ENCODE peak calls at places on chromosomes 5 and 9, in six cellular contexts. One of them, this sample, is unnamed.

GRCh38 chr9:684055-684949 is 157.2 kb upstream of the DMRT1 start:
- DNase-seq in GM13976: no peak
- DNase-seq in heart left ventricle: no peak
- DNase-seq in ovary: no peak
- DNase-seq in choroid plexus epithelial cell: peak
- DNase-seq in SK-N-SH: no peak
- DNase-seq in this sample: no peak

GRCh38 chr5:160651682-160652645 is 200.0 kb downstream of the ATP10B start:
- DNase-seq in choroid plexus epithelial cell: no peak
- DNase-seq in ovary: no peak
- DNase-seq in GM13976: no peak
- DNase-seq in heart left ventricle: no peak
- DNase-seq in SK-N-SH: no peak
- DNase-seq in this sample: no peak

GRCh38 chr9:88803551-88804288 is 187.5 kb upstream of the S1PR3 start:
- DNase-seq in ovary: no peak
- DNase-seq in heart left ventricle: no peak
- DNase-seq in SK-N-SH: peak
- DNase-seq in GM13976: no peak
- DNase-seq in choroid plexus epithelial cell: peak
- DNase-seq in this sample: no peak

GRCh38 chr5:154755361-154756202 is at the start of gene LARP1:
- DNase-seq in ovary: peak
- DNase-seq in choroid plexus epithelial cell: peak
- DNase-seq in SK-N-SH: peak
- DNase-seq in GM13976: peak
- DNase-seq in heart left ventricle: peak
- DNase-seq in this sample: peak

GRCh38 chr5:88555658-88556057 is 287.0 kb upstream of the TMEM161B start:
- DNase-seq in SK-N-SH: no peak
- DNase-seq in ovary: no peak
- DNase-seq in heart left ventricle: no peak
- DNase-seq in choroid plexus epithelial cell: no peak
- DNase-seq in GM13976: no peak
- DNase-seq in this sample: no peak

GRCh38 chr9:25600501-25600900 is 77.7 kb downstream of the TUSC1 start:
- DNase-seq in heart left ventricle: no peak
- DNase-seq in ovary: no peak
- DNase-seq in choroid plexus epithelial cell: no peak
- DNase-seq in GM13976: no peak
- DNase-seq in SK-N-SH: no peak
- DNase-seq in this sample: no peak

GRCh38 chr9:136185066-136185465 is 19.9 kb downstream of the LHX3 start:
- DNase-seq in SK-N-SH: peak
- DNase-seq in GM13976: no peak
- DNase-seq in choroid plexus epithelial cell: no peak
- DNase-seq in heart left ventricle: no peak
- DNase-seq in ovary: no peak
- DNase-seq in this sample: no peak

GRCh38 chr5:6540111-6540830 is 91.6 kb downstream of the UBE2QL1 start:
- DNase-seq in heart left ventricle: no peak
- DNase-seq in SK-N-SH: no peak
- DNase-seq in GM13976: no peak
- DNase-seq in choroid plexus epithelial cell: peak
- DNase-seq in ovary: no peak
- DNase-seq in this sample: no peak

GRCh38 chr5:60517850-60518249 is 182.1 kb downstream of the DEPDC1B start:
- DNase-seq in GM13976: no peak
- DNase-seq in SK-N-SH: no peak
- DNase-seq in ovary: no peak
- DNase-seq in choroid plexus epithelial cell: no peak
- DNase-seq in heart left ventricle: no peak
- DNase-seq in this sample: no peak

GRCh38 chr9:105098370-105098769 is 146.1 kb upstream of the SLC44A1 start:
- DNase-seq in heart left ventricle: no peak
- DNase-seq in SK-N-SH: no peak
- DNase-seq in ovary: no peak
- DNase-seq in GM13976: no peak
- DNase-seq in choroid plexus epithelial cell: no peak
- DNase-seq in this sample: no peak

GRCh38 chr9:127918201-127919107 is 1.6 kb upstream of the ST6GALNAC4 start:
- DNase-seq in heart left ventricle: no peak
- DNase-seq in ovary: no peak
- DNase-seq in SK-N-SH: peak
- DNase-seq in GM13976: no peak
- DNase-seq in choroid plexus epithelial cell: peak
- DNase-seq in this sample: peak
- TF ChIP-seq CTCF in heart left ventricle: no peak
- TF ChIP-seq CTCF in ovary: no peak
- TF ChIP-seq CTCF in SK-N-SH: peak
- TF ChIP-seq CTCF in GM13976: peak
- TF ChIP-seq CTCF in choroid plexus epithelial cell: peak
- TF ChIP-seq CTCF in this sample: peak

DNA sequence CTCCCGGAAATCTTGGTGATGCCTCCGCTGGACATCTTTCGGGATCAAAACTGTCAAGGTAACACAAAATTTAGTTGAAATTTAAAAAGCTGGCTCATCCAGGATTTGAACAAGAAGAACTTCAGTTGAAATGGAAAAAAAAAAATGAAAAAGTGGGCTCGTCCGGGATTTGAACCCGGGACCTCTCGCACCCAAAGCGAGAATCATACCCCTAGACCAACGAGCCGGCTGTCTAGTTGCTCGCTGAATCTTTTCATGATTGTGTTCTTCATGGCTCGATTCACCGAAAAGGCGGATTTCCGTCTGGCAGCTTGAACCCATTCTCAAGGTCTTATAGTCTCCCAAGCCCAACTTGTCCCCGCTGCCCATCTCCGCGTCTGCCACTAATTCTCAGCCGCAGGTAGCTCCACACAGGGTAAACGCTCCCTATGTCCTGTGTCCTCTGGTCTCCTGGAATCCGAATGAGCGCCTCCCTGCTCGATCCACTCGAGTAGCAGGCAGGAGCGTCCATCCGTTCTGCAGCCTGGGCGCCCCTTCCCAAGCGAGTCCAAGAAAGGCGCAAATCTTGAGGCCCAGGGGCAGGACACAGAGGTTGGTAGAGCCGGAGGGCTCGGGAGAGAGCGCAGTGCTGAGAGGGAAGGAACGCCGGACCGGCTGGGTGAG is 16.2 kb downstream of the TRIM7 start:
- DNase-seq in GM13976: peak
- DNase-seq in SK-N-SH: peak
- DNase-seq in choroid plexus epithelial cell: peak
- DNase-seq in heart left ventricle: peak
- DNase-seq in ovary: peak
- DNase-seq in this sample: peak
- TF ChIP-seq CTCF in GM13976: no peak
- TF ChIP-seq CTCF in SK-N-SH: peak
- TF ChIP-seq CTCF in choroid plexus epithelial cell: peak
- TF ChIP-seq CTCF in heart left ventricle: no peak
- TF ChIP-seq CTCF in ovary: no peak
- TF ChIP-seq CTCF in this sample: no peak

GRCh38 chr5:179431221-179431620 is 86.0 kb upstream of the ADAMTS2 start:
- DNase-seq in choroid plexus epithelial cell: no peak
- DNase-seq in ovary: peak
- DNase-seq in heart left ventricle: no peak
- DNase-seq in GM13976: no peak
- DNase-seq in SK-N-SH: no peak
- DNase-seq in this sample: no peak

GRCh38 chr5:179430256-179431175 is 85.3 kb upstream of the ADAMTS2 start:
- DNase-seq in GM13976: no peak
- DNase-seq in heart left ventricle: no peak
- DNase-seq in choroid plexus epithelial cell: no peak
- DNase-seq in ovary: peak
- DNase-seq in SK-N-SH: no peak
- DNase-seq in this sample: no peak

GRCh38 chr5:179435731-179436315 is 90.6 kb upstream of the ADAMTS2 start:
- DNase-seq in GM13976: no peak
- DNase-seq in ovary: peak
- DNase-seq in choroid plexus epithelial cell: no peak
- DNase-seq in heart left ventricle: no peak
- DNase-seq in SK-N-SH: no peak
- DNase-seq in this sample: no peak

GRCh38 chr5:179435181-179435580 is 89.9 kb upstream of the ADAMTS2 start:
- DNase-seq in GM13976: no peak
- DNase-seq in heart left ventricle: no peak
- DNase-seq in SK-N-SH: no peak
- DNase-seq in choroid plexus epithelial cell: no peak
- DNase-seq in ovary: no peak
- DNase-seq in this sample: no peak

GRCh38 chr5:179432547-179432946 is 87.3 kb upstream of the ADAMTS2 start:
- DNase-seq in choroid plexus epithelial cell: no peak
- DNase-seq in SK-N-SH: no peak
- DNase-seq in ovary: peak
- DNase-seq in heart left ventricle: no peak
- DNase-seq in GM13976: no peak
- DNase-seq in this sample: no peak
- TF ChIP-seq CTCF in choroid plexus epithelial cell: no peak
- TF ChIP-seq CTCF in SK-N-SH: no peak
- TF ChIP-seq CTCF in ovary: no peak
- TF ChIP-seq CTCF in heart left ventricle: no peak
- TF ChIP-seq CTCF in GM13976: no peak
- TF ChIP-seq CTCF in this sample: no peak

DNA sequence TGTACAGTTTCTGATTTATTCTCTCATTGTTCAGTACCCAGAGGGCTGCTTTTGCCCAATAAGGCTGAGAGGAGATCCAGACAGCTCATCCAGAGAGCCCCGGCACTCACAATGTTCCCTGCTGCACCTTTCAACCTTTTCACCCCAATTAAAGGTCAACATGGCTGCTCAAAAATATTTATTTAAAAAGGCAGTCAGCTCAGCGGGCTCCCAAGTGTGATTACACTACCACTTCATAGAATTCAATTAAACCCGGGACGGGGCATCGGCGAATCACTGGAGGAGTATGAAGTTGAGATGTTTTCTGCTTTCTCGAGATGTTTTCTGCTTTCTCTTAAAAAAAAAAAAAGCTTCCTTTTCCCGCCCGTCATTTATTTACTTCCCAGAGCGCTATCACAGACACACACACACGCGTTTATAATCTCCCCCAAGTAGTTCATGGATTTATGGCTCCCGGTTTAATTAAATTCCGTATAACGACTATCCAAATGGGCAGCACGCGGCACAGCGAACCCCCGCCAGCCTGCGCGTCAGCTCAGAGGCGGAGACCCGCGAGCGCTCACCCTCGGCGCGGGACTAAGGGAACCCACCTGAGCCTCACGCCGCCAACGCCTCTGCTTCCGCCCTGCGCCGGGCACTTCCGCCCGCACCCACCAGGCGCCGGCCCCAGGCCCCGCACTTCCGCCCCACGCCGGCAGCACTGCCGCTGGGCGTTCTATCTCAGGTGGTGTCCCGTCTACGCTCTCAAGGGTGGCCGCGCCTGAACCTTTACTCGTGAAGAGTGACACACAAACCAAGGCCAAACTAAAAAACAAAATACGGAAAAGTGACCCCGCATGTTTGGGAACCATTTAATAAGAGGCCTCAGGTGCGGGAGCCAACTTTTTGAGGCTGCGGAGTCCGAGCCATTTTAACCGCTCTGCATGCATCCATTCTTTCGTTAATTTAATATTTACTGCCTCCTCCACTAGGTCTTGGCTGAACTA is at the start of gene C5orf63:
- DNase-seq in SK-N-SH: peak
- DNase-seq in ovary: peak
- DNase-seq in GM13976: peak
- DNase-seq in heart left ventricle: peak
- DNase-seq in choroid plexus epithelial cell: peak
- DNase-seq in this sample: peak
- TF ChIP-seq CTCF in SK-N-SH: no peak
- TF ChIP-seq CTCF in ovary: peak
- TF ChIP-seq CTCF in GM13976: no peak
- TF ChIP-seq CTCF in heart left ventricle: no peak
- TF ChIP-seq CTCF in choroid plexus epithelial cell: no peak
- TF ChIP-seq CTCF in this sample: no peak

DNA sequence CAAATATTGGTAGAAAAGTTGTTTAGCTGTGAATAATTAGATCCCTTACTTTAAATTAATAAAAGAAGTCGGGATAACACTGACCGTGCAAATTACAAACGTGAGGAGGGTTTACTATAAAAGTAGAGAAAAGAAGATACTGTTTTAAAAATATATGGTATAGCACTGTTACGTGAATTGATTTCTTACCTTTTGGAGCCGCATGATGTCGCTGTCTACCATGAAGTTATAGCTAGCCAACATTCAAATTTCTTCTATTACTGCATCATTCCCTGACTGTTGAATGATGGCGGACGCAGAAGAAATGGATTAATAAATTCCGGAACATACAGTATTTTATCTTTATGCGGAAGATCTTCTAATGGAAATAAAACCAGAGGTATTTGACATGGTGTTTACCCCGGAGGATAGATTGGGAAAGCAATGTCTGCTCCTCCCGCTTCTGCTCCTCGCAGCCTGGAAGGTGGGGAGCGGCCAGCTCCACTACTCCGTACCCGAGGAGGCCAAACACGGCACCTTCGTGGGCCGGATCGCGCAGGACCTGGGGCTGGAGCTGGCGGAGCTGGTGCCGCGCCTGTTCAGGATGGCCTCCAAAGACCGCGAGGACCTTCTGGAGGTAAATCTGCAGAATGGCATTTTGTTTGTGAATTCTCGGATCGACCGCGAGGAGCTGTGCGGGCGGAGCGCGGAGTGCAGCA is at the start of gene PCDHA6:
- DNase-seq in choroid plexus epithelial cell: peak
- DNase-seq in GM13976: no peak
- DNase-seq in heart left ventricle: no peak
- DNase-seq in SK-N-SH: no peak
- DNase-seq in ovary: no peak
- DNase-seq in this sample: no peak
- TF ChIP-seq CTCF in choroid plexus epithelial cell: no peak
- TF ChIP-seq CTCF in GM13976: no peak
- TF ChIP-seq CTCF in heart left ventricle: no peak
- TF ChIP-seq CTCF in SK-N-SH: no peak
- TF ChIP-seq CTCF in ovary: no peak
- TF ChIP-seq CTCF in this sample: no peak

GRCh38 chr5:20466507-20466906 is 478.5 kb upstream of the CDH18 start:
- DNase-seq in GM13976: no peak
- DNase-seq in heart left ventricle: no peak
- DNase-seq in choroid plexus epithelial cell: no peak
- DNase-seq in ovary: no peak
- DNase-seq in SK-N-SH: no peak
- DNase-seq in this sample: no peak

GRCh38 chr5:20470997-20471396 is 483.0 kb upstream of the CDH18 start:
- DNase-seq in SK-N-SH: no peak
- DNase-seq in ovary: no peak
- DNase-seq in choroid plexus epithelial cell: no peak
- DNase-seq in heart left ventricle: no peak
- DNase-seq in GM13976: no peak
- DNase-seq in this sample: no peak

GRCh38 chr5:20469390-20469789 is 481.4 kb upstream of the CDH18 start:
- DNase-seq in heart left ventricle: no peak
- DNase-seq in ovary: no peak
- DNase-seq in SK-N-SH: no peak
- DNase-seq in choroid plexus epithelial cell: no peak
- DNase-seq in GM13976: no peak
- DNase-seq in this sample: no peak

DNA sequence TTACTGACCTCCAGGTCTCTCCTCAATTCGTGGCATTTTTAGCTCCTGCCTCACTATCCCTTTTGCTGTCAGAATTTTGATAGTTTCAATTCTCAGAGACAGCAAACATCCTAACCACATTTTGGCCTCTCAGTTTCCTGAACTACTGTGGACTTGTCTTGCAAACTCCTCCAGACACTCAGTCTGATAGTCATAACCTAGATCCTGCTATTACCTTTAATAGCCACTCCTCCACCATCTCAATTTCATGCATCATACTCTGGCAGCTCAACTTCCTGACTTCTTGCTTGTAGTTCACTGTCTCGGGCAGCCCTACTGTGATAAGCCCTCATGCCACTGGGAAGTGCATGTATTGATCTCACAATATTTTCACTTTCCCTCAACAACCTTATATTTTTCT is 481.8 kb upstream of the CDH18 start:
- DNase-seq in ovary: no peak
- DNase-seq in GM13976: no peak
- DNase-seq in SK-N-SH: no peak
- DNase-seq in choroid plexus epithelial cell: no peak
- DNase-seq in heart left ventricle: no peak
- DNase-seq in this sample: no peak
- TF ChIP-seq CTCF in ovary: no peak
- TF ChIP-seq CTCF in GM13976: no peak
- TF ChIP-seq CTCF in SK-N-SH: no peak
- TF ChIP-seq CTCF in choroid plexus epithelial cell: no peak
- TF ChIP-seq CTCF in heart left ventricle: no peak
- TF ChIP-seq CTCF in this sample: no peak